ENCODE peak calls at places on chromosomes 11 and 22, in five cellular contexts. D is endothelial cell, F is neural progenitor cell, H is choroid plexus epithelial cell, T is right lobe of liver. Q is an unnamed sample.

GRCh38 chr22:19051381-19051780 is 70.8 kb downstream of the DGCR2 start:
- DNase-seq in H (no peak), T (peak), F (no peak), D (no peak), Q (no peak)

GRCh38 chr11:130435671-130436070 is 7.3 kb upstream of the ADAMTS8 start:
- DNase-seq in T (no peak), D (no peak), H (no peak), F (no peak), Q (no peak)

GRCh38 chr11:118129475-118130196 is 23.0 kb downstream of the SCN4B start:
- DNase-seq in T (no peak), H (no peak), D (no peak), F (no peak), Q (no peak)

GRCh38 chr22:38724926-38725571 is 19.3 kb downstream of the GTPBP1 start:
- DNase-seq in H (peak), T (no peak), F (peak), D (peak), Q (no peak)

GRCh38 chr11:128549256-128549944 is 38.0 kb downstream of the ETS1 start:
- DNase-seq in T (no peak), D (no peak), F (no peak), H (peak), Q (no peak)

GRCh38 chr22:37731804-37732471 is 35.1 kb downstream of the TRIOBP start:
- DNase-seq in F (no peak), T (no peak), D (no peak), H (no peak), Q (no peak)

GRCh38 chr22:19884954-19885751 is 30.5 kb upstream of the GNB1L start:
- DNase-seq in F (no peak), D (no peak), H (no peak), T (no peak), Q (no peak)

GRCh38 chr22:22848364-22848866 is 39.2 kb upstream of the IGLL5 start:
- DNase-seq in T (peak), H (peak), F (peak), D (peak), Q (peak)

GRCh38 chr11:45885274-45885920 is at the start of gene MAPK8IP1:
- DNase-seq in T (peak), D (peak), H (peak), F (peak), Q (peak)

GRCh38 chr22:38788417-38788816 is 5.5 kb downstream of the DNAL4 start:
- DNase-seq in F (no peak), T (no peak), D (no peak), H (peak), Q (no peak)

GRCh38 chr11:72493426-72494108 is 59.2 kb upstream of the CLPB start:
- DNase-seq in D (no peak), F (peak), H (peak), T (no peak), Q (no peak)

GRCh38 chr11:131693756-131694155 is 323.3 kb downstream of the NTM start:
- DNase-seq in H (no peak), T (no peak), F (no peak), D (no peak), Q (no peak)

GRCh38 chr11:62879150-62879549 is 1.5 kb upstream of the SLC3A2 start:
- DNase-seq in F (no peak), T (no peak), H (no peak), D (no peak), Q (no peak)

GRCh38 chr11:2113776-2114175 is 25.4 kb downstream of the IGF2 start:
- DNase-seq in H (no peak), F (no peak), D (no peak), T (no peak), Q (no peak)

GRCh38 chr22:23383491-23384450 is 196.3 kb downstream of the IGLL1 start:
- DNase-seq in T (no peak), F (peak), H (peak), D (no peak), Q (no peak)

GRCh38 chr11:116693206-116694016 is 79.4 kb downstream of the BUD13 start:
- DNase-seq in H (no peak), T (peak), F (no peak), D (no peak), Q (no peak)

GRCh38 chr11:128431931-128432330 is 155.4 kb downstream of the ETS1 start:
- DNase-seq in F (no peak), H (no peak), T (no peak), D (no peak), Q (no peak)

GRCh38 chr11:106988151-106988806 is 30.0 kb downstream of the GUCY1A2 start:
- DNase-seq in D (no peak), F (no peak), T (no peak), H (peak), Q (no peak)

GRCh38 chr11:32006799-32007388 is 84.0 kb upstream of the RCN1 start:
- DNase-seq in H (peak), T (no peak), F (peak), D (peak), Q (no peak)

GRCh38 chr22:41621911-41622179 is 750 bp downstream of the XRCC6 start:
- DNase-seq in D (no peak), T (no peak), H (no peak), F (no peak), Q (no peak)

GRCh38 chr11:120400564-120401364 is 64.6 kb downstream of the ARHGEF12 start:
- DNase-seq in D (no peak), F (no peak), H (peak), T (peak), Q (no peak)

GRCh38 chr22:32232447-32232846 is 22.7 kb downstream of the SLC5A4 start:
- DNase-seq in F (no peak), H (no peak), T (no peak), D (no peak), Q (no peak)

GRCh38 chr22:39349506-39349966 is 255 bp upstream of the SYNGR1 start:
- DNase-seq in T (peak), F (peak), D (peak), H (no peak), Q (peak)

GRCh38 chr11:69213964-69214363 is 58.2 kb downstream of the SMIM38 start:
- DNase-seq in H (no peak), F (no peak), D (no peak), T (peak), Q (peak)

GRCh38 chr22:38238519-38239051 is 34.2 kb downstream of the TMEM184B start:
- DNase-seq in H (no peak), D (no peak), T (no peak), F (no peak), Q (no peak)

GRCh38 chr11:79006854-79007253 is 432.2 kb upstream of the NARS2 start:
- DNase-seq in H (no peak), D (no peak), T (peak), F (no peak), Q (no peak)

GRCh38 chr11:47466201-47466600 is 17.3 kb upstream of the RAPSN start:
- DNase-seq in F (no peak), D (no peak), H (peak), T (no peak), Q (no peak)

GRCh38 chr11:27395556-27396258 is 32.7 kb upstream of the CCDC34 start:
- DNase-seq in F (peak), T (peak), H (peak), D (no peak), Q (no peak)

GRCh38 chr11:111331711-111332479 is 33.5 kb downstream of the POU2AF3 start:
- DNase-seq in H (no peak), D (no peak), F (no peak), T (no peak), Q (no peak)

GRCh38 chr22:36104988-36105387 is 55.6 kb downstream of the APOL3 start:
- DNase-seq in D (no peak), F (no peak), H (no peak), T (no peak), Q (no peak)

GRCh38 chr22:27718186-27719032 is 83.1 kb downstream of the MN1 start:
- DNase-seq in T (no peak), H (peak), F (no peak), D (no peak), Q (no peak)

GRCh38 chr22:35549338-35549737 is 8.7 kb downstream of the RASD2 start:
- DNase-seq in T (no peak), H (no peak), D (no peak), F (no peak), Q (no peak)

GRCh38 chr11:22787565-22788162 is 41.9 kb downstream of the SVIP start:
- DNase-seq in T (no peak), F (peak), H (peak), D (peak), Q (no peak)

GRCh38 chr11:79108851-79109250 is 332.0 kb downstream of the TENM4 start:
- DNase-seq in F (no peak), T (no peak), D (no peak), H (no peak), Q (no peak)

DNA sequence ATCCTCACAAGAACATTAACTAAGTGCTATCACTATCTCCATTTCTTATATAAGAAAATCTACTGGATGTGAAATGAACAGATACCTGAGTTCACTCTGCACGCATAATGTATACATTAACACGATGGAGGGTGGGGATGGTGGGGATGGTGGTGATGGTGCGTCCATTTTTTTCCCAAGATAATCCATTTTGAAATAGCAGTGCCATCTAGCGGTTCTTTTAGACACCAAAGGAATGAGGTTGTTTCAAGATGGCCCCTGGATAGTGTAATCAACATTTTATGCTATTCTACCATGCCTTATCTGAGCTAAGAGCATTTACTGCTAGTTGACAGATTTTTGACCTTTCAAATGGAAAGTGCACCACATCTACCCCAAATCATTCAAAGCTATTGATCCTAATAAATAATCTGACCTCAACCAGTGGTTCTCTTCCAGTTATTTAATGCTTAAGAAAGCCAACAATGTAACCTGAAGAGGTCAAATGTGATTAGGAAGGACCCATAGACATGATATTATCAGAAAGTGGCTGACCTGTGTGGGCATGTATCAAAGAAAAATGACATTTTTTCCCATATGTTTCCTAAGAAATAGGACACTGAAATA is 714.7 kb upstream of the TENM4 start:
- DNase-seq in F (peak), D (peak), T (no peak), H (peak), Q (no peak)
- TF ChIP-seq CTCF in F (peak), D (peak), T (peak), H (peak), Q (no peak)

GRCh38 chr11:76379811-76380160 is 1.1 kb downstream of the THAP12 start:
- DNase-seq in D (no peak), F (no peak), T (no peak), H (no peak), Q (no peak)

GRCh38 chr11:76380977-76381719 is at the start of the genes GVQW3 and THAP12:
- DNase-seq in T (peak), H (peak), D (peak), F (peak), Q (peak)

GRCh38 chr11:76382209-76382608 is 1.1 kb downstream of the GVQW3 start:
- DNase-seq in F (no peak), T (no peak), H (no peak), D (no peak), Q (no peak)

GRCh38 chr11:76376746-76377558 is 4.0 kb downstream of the THAP12 start:
- DNase-seq in F (no peak), T (no peak), H (no peak), D (no peak), Q (no peak)

DNA sequence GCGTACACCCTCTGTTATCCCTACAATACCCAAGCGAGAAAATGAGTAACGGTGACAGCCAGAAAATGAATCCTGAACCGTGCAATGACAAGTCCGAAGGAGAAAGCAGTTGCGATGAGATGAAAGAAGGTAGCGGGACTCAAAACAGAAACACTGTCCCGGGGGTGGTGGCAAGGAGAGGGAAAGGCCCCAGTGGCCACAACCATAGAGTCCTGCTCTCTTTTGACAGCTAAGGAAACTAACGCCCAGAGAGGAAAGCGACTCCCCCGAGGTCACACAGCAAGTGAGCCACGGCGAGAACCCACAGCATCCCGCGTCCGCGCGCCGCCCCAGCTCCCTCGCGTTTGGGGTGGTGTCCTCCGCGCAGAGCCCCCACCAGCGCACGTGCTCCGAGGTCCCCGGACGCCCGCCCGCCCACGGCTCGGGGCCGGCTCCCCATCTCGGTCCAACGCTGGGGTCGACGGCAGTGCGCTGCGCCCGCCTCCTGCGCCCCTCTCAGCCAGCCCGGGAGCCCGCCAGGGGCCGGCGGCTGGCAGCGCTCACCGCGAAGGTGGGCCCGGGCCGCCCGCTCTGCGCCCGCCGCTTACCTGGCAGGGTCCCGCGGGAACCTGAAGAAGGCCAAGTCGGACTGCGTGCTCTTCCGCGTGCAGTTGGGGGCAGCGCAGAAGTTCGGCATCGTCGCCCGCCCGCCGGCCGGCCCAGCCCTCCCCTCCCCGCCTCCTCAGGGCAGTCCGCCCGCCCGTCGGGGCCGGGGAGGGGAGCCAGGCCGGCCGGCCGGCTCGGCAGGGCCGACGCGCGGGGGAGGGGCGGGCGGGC is 563 bp downstream of the THAP12 start:
- DNase-seq in H (peak), F (no peak), T (no peak), D (no peak), Q (no peak)
- TF ChIP-seq CTCF in H (no peak), F (no peak), T (no peak), D (no peak), Q (no peak)

DNA sequence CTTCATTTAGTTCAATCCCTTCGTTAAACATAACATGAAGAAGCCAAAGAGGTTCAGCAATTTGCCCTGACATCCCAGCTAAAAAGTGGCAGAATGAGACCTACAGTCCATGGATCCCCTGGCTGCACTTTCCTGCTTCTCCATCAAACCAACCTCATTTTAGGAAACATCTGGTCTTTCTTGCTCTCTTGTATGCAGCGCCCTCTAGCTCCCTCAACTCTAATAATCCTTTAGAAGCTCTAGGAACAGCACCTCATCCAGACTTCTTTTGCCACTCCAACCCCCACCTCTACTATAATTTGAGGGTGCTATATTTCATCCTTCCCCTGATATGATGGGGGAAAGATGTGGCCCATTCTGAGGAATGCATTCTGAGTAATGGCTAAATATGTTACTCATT is 7.4 kb downstream of the CNTF start:
- DNase-seq in D (peak), F (peak), T (no peak), H (peak), Q (no peak)
- TF ChIP-seq CTCF in D (peak), F (peak), T (peak), H (peak), Q (no peak)

GRCh38 chr11:70606951-70607330 is 208.6 kb downstream of the CTTN start:
- DNase-seq in H (no peak), F (no peak), T (no peak), D (no peak), Q (no peak)

GRCh38 chr11:70607561-70607960 is 209.2 kb downstream of the CTTN start:
- DNase-seq in H (no peak), T (no peak), F (no peak), D (no peak), Q (no peak)

GRCh38 chr11:70610561-70610960 is 212.2 kb downstream of the CTTN start:
- DNase-seq in D (no peak), H (peak), F (no peak), T (no peak), Q (no peak)

GRCh38 chr11:70606248-70606950 is 208.1 kb downstream of the CTTN start:
- DNase-seq in H (no peak), T (no peak), D (no peak), F (no peak), Q (no peak)

DNA sequence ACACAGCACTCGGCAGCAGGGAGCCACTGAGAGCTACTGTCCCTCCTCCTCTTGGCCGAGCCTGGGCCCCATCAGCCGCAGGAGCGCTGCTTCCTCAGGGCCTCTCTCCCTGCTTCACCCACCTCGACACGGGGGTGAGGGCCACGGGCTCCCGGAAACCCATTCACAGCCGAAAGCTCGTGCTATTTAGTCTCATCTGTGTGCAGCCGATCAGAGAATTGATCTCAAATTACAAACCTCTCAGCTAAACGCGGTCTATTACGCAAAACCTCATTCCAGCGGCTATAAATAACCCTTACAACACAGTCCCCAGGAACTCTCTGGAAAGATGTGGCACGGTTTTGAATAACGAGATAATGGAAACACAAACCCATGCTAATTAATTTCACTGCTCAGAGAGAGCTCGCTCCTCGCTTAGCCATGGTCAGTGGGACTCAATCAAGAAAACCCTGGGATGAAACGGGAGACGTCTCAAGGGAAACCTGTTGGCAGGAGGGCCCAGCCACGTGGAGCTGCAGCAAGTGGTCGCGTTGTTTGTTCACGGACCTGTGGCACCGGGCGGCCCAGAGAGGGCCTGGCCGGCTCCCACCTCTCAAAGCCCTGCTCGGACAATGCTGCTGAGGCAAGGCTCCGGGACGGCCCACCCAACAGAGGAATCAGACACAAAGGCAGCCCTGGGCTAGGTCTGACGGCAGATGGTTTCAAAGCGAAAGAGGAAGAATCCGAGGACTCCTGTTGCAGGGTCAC is 210.4 kb downstream of the CTTN start:
- DNase-seq in D (no peak), T (no peak), H (peak), F (peak), Q (no peak)
- TF ChIP-seq CTCF in D (no peak), T (no peak), H (no peak), F (no peak), Q (no peak)

GRCh38 chr22:40479126-40479800 is 108.9 kb downstream of the SGSM3 start:
- DNase-seq in H (no peak), T (no peak), D (no peak), F (no peak), Q (no peak)
- TF ChIP-seq CTCF in H (peak), T (peak), D (no peak), F (no peak), Q (no peak)

GRCh38 chr11:17351171-17351509 is 460 bp upstream of the NCR3LG1 start:
- DNase-seq in F (no peak), D (no peak), H (no peak), T (no peak), Q (no peak)
- TF ChIP-seq CTCF in F (peak), D (peak), H (peak), T (peak), Q (no peak)

DNA sequence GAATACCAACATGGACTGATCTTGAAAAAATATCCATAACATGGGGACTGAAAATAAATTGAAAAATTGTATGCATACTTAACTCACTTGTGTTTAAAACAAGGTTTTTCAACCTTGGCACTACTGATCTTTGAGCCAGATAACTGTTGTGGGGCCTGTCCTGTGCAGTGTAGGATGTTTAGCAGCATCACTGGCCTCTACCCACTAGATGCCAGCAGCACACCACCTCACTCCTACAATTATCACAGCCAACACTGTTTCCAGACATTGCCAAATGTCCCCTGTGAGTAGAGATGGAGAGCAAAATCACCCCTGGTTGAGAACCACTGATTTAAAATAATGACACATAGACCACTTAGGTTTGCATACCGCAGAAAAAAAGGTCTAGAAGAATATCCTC is 45.0 kb upstream of the SLC1A2 start:
- DNase-seq in T (no peak), D (peak), H (no peak), F (peak), Q (no peak)
- TF ChIP-seq CTCF in T (no peak), D (no peak), H (peak), F (peak), Q (no peak)

DNA sequence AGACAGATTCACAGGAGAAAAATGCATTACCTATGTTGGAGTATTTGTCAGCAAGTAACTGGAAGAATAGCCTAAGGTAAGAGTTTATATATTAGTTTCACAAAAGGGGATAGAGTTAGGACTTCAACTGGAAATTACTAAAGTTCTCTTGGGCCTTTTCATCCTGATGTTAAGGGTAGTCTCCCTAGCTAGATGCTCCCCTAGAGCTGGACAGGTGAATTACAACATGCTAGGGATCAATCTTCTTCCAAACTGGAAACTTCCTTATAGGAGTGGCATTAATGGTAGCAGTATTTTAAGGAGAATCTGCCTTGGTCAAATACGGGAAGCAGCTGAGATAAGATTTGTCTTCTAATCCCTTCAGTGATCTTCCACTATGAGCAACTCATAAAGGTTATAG is 632.8 kb upstream of the RAG2 start:
- DNase-seq in F (no peak), T (no peak), H (no peak), D (no peak), Q (no peak)
- TF ChIP-seq CTCF in F (peak), T (no peak), H (no peak), D (no peak), Q (no peak)